ENCODE peak calls at places on chromosomes 13 and 19, in nine cellular contexts. T is mesendoderm; R is NCI-H1930; F is HT1080; C is C1 segment of cervical spinal cord; N is EL; I is stimulated activated CD4-positive, alpha-beta T cell treated with anti-CD3 and anti-CD28 coated beads, Interleukin-2, amount 100 ng/mL, for 48 hours; A is cardiac muscle cell; L is CD4-positive, alpha-beta memory T cell. D is an unnamed sample.

GRCh38 chr19:18055967-18056366 is 30.8 kb downstream of the IL12RB1 start:
- DNase-seq in T (no peak), R (no peak), F (no peak), C (no peak), N (no peak), I (no peak), A (no peak), L (no peak), D (no peak)

GRCh38 chr13:96090240-96091101 is 564 bp downstream of the HS6ST3 start:
- DNase-seq in T (peak; percentile 28), R (no peak), F (no peak), C (peak; percentile 12), N (peak; percentile 13), I (no peak), A (peak; percentile 57), L (no peak), D (peak; percentile 12)

GRCh38 chr13:32650705-32651311 is 64.6 kb downstream of the PDS5B start:
- DNase-seq in T (peak; percentile 78), R (peak; percentile 30), F (peak; percentile 53), C (peak; percentile 17), N (peak; percentile 65), I (peak; percentile 52), A (peak; percentile 74), L (peak; percentile 42), D (peak; percentile 81)

GRCh38 chr13:66492479-66492878 is 737.7 kb downstream of the PCDH9 start:
- DNase-seq in T (peak; percentile 69), R (no peak), F (no peak), C (no peak), N (no peak), I (no peak), A (peak; percentile 38), L (no peak), D (no peak)

GRCh38 chr19:16419671-16420394 is 51.9 kb downstream of the EPS15L1 start:
- DNase-seq in T (peak; percentile 61), R (no peak), F (peak; percentile 68), C (no peak), N (no peak), I (no peak), A (peak; percentile 6), L (no peak), D (no peak)

GRCh38 chr19:16847407-16847806 is 18.2 kb downstream of the SIN3B start:
- DNase-seq in T (no peak), R (no peak), F (no peak), C (no peak), N (no peak), I (no peak), A (no peak), L (no peak), D (no peak)

GRCh38 chr13:29067306-29067945 is 247.3 kb downstream of the MTUS2 start:
- DNase-seq in T (peak; percentile 10), R (no peak), F (no peak), C (no peak), N (no peak), I (no peak), A (peak; percentile 77), L (no peak), D (no peak)

GRCh38 chr19:827710-828321 is at the start of gene AZU1:
- DNase-seq in T (no peak), R (no peak), F (no peak), C (no peak), N (no peak), I (no peak), A (no peak), L (no peak), D (no peak)

GRCh38 chr13:51923983-51924539 is 62.3 kb downstream of the CCDC70 start:
- DNase-seq in T (peak; percentile 73), R (no peak), F (no peak), C (no peak), N (no peak), I (no peak), A (no peak), L (no peak), D (no peak)

GRCh38 chr19:10760268-10760944 is 42.5 kb downstream of the DNM2 start:
- DNase-seq in T (peak; percentile 48), R (no peak), F (peak; percentile 24), C (no peak), N (peak; percentile 49), I (peak; percentile 15), A (peak; percentile 15), L (no peak), D (no peak)

GRCh38 chr19:35644987-35645679 is 3.0 kb upstream of the COX6B1 start:
- DNase-seq in T (peak; percentile 90), R (peak; percentile 53), F (no peak), C (peak; percentile 34), N (peak; percentile 75), I (peak; percentile 83), A (peak; percentile 85), L (peak; percentile 54), D (peak; percentile 65)

GRCh38 chr19:38463365-38463764 is 29.9 kb downstream of the RYR1 start:
- DNase-seq in T (no peak), R (no peak), F (no peak), C (no peak), N (no peak), I (no peak), A (no peak), L (no peak), D (no peak)

GRCh38 chr13:99777873-99778272 is 193.7 kb downstream of the ZIC5 start:
- DNase-seq in T (peak; percentile 49), R (no peak), F (no peak), C (no peak), N (no peak), I (no peak), A (no peak), L (no peak), D (no peak)

GRCh38 chr13:113666324-113666660 is 727 bp upstream of the GRK1 start:
- DNase-seq in T (no peak), R (peak; percentile 27), F (no peak), C (no peak), N (no peak), I (no peak), A (no peak), L (no peak), D (no peak)

GRCh38 chr19:22286151-22286810 is at the start of gene ZNF729:
- DNase-seq in T (no peak), R (no peak), F (no peak), C (peak; percentile 2), N (no peak), I (no peak), A (no peak), L (no peak), D (no peak)

GRCh38 chr13:30832845-30833332 is 73.2 kb upstream of the MEDAG start:
- DNase-seq in T (peak; percentile 54), R (no peak), F (peak; percentile 94), C (no peak), N (peak; percentile 47), I (peak; percentile 25), A (peak; percentile 75), L (no peak), D (peak; percentile 54)

GRCh38 chr13:53778937-53779336 is 750.3 kb downstream of the OLFM4 start:
- DNase-seq in T (peak; percentile 22), R (no peak), F (no peak), C (no peak), N (no peak), I (no peak), A (peak; percentile 39), L (no peak), D (no peak)

GRCh38 chr13:49858183-49858856 is 65.8 kb upstream of the KPNA3 start:
- DNase-seq in T (no peak), R (no peak), F (peak; percentile 87), C (no peak), N (peak; percentile 97), I (no peak), A (no peak), L (no peak), D (peak; percentile 85)

GRCh38 chr13:100230813-100231575 is 142.1 kb downstream of the PCCA start:
- DNase-seq in T (no peak), R (no peak), F (no peak), C (no peak), N (no peak), I (no peak), A (peak; percentile 9), L (no peak), D (no peak)

GRCh38 chr13:46603165-46603603 is 50.2 kb downstream of the LRCH1 start:
- DNase-seq in T (peak; percentile 65), R (no peak), F (no peak), C (no peak), N (no peak), I (no peak), A (no peak), L (no peak), D (peak; percentile 51)

GRCh38 chr13:114140909-114141255 is 8.5 kb upstream of the RASA3 start:
- DNase-seq in T (no peak), R (no peak), F (no peak), C (no peak), N (no peak), I (no peak), A (no peak), L (peak; percentile 53), D (no peak)

GRCh38 chr19:7691497-7691896 is 10.4 kb downstream of the FCER2 start:
- DNase-seq in T (no peak), R (no peak), F (no peak), C (no peak), N (no peak), I (no peak), A (no peak), L (no peak), D (no peak)

GRCh38 chr19:16435238-16435911 is 36.4 kb downstream of the EPS15L1 start:
- DNase-seq in T (peak; percentile 57), R (no peak), F (peak; percentile 89), C (peak; percentile 61), N (peak; percentile 99), I (no peak), A (peak; percentile 56), L (no peak), D (peak; percentile 98)

GRCh38 chr13:79547821-79548220 is 66.9 kb downstream of the NDFIP2 start:
- DNase-seq in T (no peak), R (no peak), F (no peak), C (no peak), N (no peak), I (no peak), A (no peak), L (no peak), D (no peak)

GRCh38 chr13:46665630-46666482 is 112.9 kb downstream of the LRCH1 start:
- DNase-seq in T (peak; percentile 46), R (peak; percentile 30), F (no peak), C (no peak), N (peak; percentile 29), I (no peak), A (no peak), L (no peak), D (no peak)

GRCh38 chr19:18496167-18496979 is 25.5 kb downstream of the ELL start:
- DNase-seq in T (peak; percentile 33), R (no peak), F (peak; percentile 80), C (no peak), N (peak; percentile 87), I (no peak), A (no peak), L (peak; percentile 82), D (peak; percentile 81)

GRCh38 chr13:30354481-30355404 is 47.4 kb upstream of the KATNAL1 start:
- DNase-seq in T (no peak), R (no peak), F (no peak), C (no peak), N (no peak), I (no peak), A (no peak), L (no peak), D (no peak)

GRCh38 chr19:31436121-31436776 is 87.0 kb upstream of the TSHZ3 start:
- DNase-seq in T (no peak), R (no peak), F (peak; percentile 43), C (no peak), N (peak; percentile 13), I (no peak), A (no peak), L (no peak), D (peak; percentile 31)

GRCh38 chr19:10936661-10937084 is 8.1 kb downstream of the TIMM29 start:
- DNase-seq in T (peak; percentile 91), R (peak; percentile 75), F (peak; percentile 83), C (no peak), N (peak; percentile 81), I (no peak), A (peak; percentile 92), L (peak; percentile 56), D (peak; percentile 86)

GRCh38 chr13:45796421-45796960 is 55.1 kb downstream of the SIAH3 start:
- DNase-seq in T (no peak), R (no peak), F (no peak), C (no peak), N (no peak), I (no peak), A (peak; percentile 64), L (no peak), D (no peak)

GRCh38 chr19:4977299-4978174 is 8.6 kb downstream of the KDM4B start:
- DNase-seq in T (peak; percentile 65), R (no peak), F (no peak), C (peak; percentile 42), N (peak; percentile 95), I (no peak), A (peak; percentile 47), L (no peak), D (peak; percentile 92)

D was measured in cardiac fibroblast.